ENCODE peak calls at places on chromosome 17, in ten cellular contexts. Y, F, C, O, I, W, A, N, P and E are unnamed samples.

GRCh38 chr17:36936455-36936934 is 780 bp upstream of the LHX1 start:
- DNase-seq in Y (peak), F (no peak), C (no peak), O (no peak), I (no peak), W (no peak), A (no peak), N (no peak), P (no peak), E (peak)

GRCh38 chr17:80123791-80124190 is 22.4 kb downstream of the GAA start:
- DNase-seq in Y (no peak), F (no peak), C (peak), O (no peak), I (no peak), W (no peak), A (peak), N (no peak), P (no peak), E (no peak)

GRCh38 chr17:66312912-66313311 is 10.5 kb downstream of the PRKCA start:
- DNase-seq in Y (no peak), F (no peak), C (no peak), O (no peak), I (no peak), W (no peak), A (no peak), N (no peak), P (no peak), E (no peak)

GRCh38 chr17:15364615-15365014 is 23.2 kb upstream of the TEKT3 start:
- DNase-seq in Y (no peak), F (no peak), C (no peak), O (no peak), I (no peak), W (no peak), A (no peak), N (no peak), P (no peak), E (no peak)

GRCh38 chr17:9258115-9259020 is 237.1 kb downstream of the NTN1 start:
- DNase-seq in Y (no peak), F (no peak), C (no peak), O (no peak), I (no peak), W (no peak), A (no peak), N (no peak), P (no peak), E (no peak)

GRCh38 chr17:47850692-47851573 is at the start of gene SP6:
- DNase-seq in Y (peak), F (peak), C (peak), O (peak), I (no peak), W (peak), A (peak), N (no peak), P (peak), E (peak)

GRCh38 chr17:82914375-82914774 is 74.6 kb upstream of the ZNF750 start:
- DNase-seq in Y (peak), F (no peak), C (peak), O (no peak), I (no peak), W (no peak), A (no peak), N (no peak), P (no peak), E (no peak)

GRCh38 chr17:81429353-81429774 is 34.1 kb downstream of the BAHCC1 start:
- DNase-seq in Y (peak), F (peak), C (peak), O (peak), I (no peak), W (no peak), A (peak), N (peak), P (peak), E (no peak)

GRCh38 chr17:60508384-60508980 is 17.6 kb downstream of the APPBP2 start:
- DNase-seq in Y (no peak), F (no peak), C (no peak), O (no peak), I (no peak), W (no peak), A (no peak), N (no peak), P (no peak), E (no peak)

GRCh38 chr17:31561469-31562412 is 170.3 kb downstream of the RAB11FIP4 start:
- DNase-seq in Y (no peak), F (no peak), C (no peak), O (peak), I (no peak), W (no peak), A (peak), N (no peak), P (no peak), E (peak)

GRCh38 chr17:48102700-48103378 is 1.6 kb upstream of the CBX1 start:
- DNase-seq in Y (no peak), F (no peak), C (no peak), O (no peak), I (no peak), W (no peak), A (no peak), N (no peak), P (no peak), E (no peak)

GRCh38 chr17:31674305-31674704 is 184.7 kb downstream of the COPRS start:
- DNase-seq in Y (no peak), F (peak), C (no peak), O (peak), I (no peak), W (no peak), A (peak), N (no peak), P (no peak), E (no peak)

GRCh38 chr17:32275060-32276042 is 9.7 kb downstream of the RHBDL3 start:
- DNase-seq in Y (peak), F (peak), C (no peak), O (peak), I (peak), W (no peak), A (peak), N (no peak), P (no peak), E (peak)

DNA sequence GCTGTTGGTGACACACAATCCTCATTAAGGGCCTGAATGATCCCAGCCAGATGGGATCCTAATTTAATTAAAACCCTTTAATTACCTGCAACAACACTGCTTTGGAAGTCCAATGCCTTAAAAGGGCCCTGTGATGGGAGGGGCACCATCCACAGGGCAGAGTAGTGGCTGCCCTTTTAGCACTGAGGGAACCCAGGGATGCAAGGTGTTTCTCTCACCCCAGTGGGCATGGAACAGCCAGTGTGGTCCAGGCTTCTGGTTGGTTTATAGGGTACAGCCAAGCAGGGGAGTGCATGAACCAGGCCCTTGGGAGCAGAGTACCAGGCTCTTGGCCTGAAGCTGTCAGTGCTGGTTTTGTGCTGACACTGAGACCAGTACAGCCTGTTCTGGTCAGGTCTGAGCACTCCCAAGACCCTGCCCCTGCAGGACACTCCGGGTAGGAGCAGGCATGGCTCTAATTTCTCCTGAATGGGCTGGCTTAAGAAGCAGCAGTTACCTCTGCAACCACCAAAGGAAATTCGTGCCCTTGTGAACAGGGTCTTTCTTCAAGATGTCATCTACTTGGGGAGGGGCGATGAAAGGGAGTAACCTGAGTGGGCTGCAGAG is 9.9 kb downstream of the NXPH3 start:
- DNase-seq in Y (no peak), F (no peak), C (no peak), O (no peak), I (no peak), W (no peak), A (no peak), N (no peak), P (no peak), E (no peak)
- TF ChIP-seq CTCF in Y (peak), F (peak), C (no peak), O (peak), I (no peak), W (peak), A (peak), N (peak), P (no peak), E (peak)

GRCh38 chr17:40422990-40423611 is 5.4 kb upstream of the TOP2A start:
- DNase-seq in Y (peak), F (no peak), C (no peak), O (no peak), I (no peak), W (no peak), A (no peak), N (no peak), P (no peak), E (peak)
- TF ChIP-seq CTCF in Y (peak), F (peak), C (no peak), O (peak), I (no peak), W (peak), A (peak), N (no peak), P (no peak), E (peak)

DNA sequence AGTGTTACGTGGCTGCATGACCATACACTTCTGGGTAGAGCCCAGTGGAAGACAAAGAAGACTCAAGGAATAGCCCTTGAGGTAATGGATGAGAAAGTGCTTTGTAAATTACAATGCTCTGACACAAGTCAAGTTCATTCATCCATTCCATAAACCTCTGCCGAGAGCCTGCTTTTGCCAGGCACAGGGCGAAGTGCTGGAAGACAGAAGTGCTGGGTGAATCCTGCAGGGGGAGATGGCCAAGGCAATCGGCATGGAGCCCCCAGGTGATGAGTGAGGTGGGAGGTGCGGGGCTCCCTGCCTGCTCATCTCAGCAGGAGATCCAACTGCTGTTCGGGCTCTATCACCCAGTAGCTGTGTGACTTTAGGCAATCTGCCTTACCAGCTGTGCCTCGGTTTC is 2.8 kb upstream of the SOCS3 start:
- DNase-seq in Y (no peak), F (no peak), C (no peak), O (no peak), I (no peak), W (no peak), A (no peak), N (no peak), P (no peak), E (no peak)
- TF ChIP-seq CTCF in Y (peak), F (peak), C (no peak), O (peak), I (no peak), W (no peak), A (peak), N (peak), P (no peak), E (no peak)

GRCh38 chr17:38897671-38898290 is 27.6 kb upstream of the LASP1NB start:
- DNase-seq in Y (no peak), F (no peak), C (no peak), O (no peak), I (no peak), W (no peak), A (no peak), N (no peak), P (peak), E (no peak)
- TF ChIP-seq CTCF in Y (no peak), F (no peak), C (no peak), O (no peak), I (no peak), W (no peak), A (no peak), N (no peak), P (no peak), E (no peak)

DNA sequence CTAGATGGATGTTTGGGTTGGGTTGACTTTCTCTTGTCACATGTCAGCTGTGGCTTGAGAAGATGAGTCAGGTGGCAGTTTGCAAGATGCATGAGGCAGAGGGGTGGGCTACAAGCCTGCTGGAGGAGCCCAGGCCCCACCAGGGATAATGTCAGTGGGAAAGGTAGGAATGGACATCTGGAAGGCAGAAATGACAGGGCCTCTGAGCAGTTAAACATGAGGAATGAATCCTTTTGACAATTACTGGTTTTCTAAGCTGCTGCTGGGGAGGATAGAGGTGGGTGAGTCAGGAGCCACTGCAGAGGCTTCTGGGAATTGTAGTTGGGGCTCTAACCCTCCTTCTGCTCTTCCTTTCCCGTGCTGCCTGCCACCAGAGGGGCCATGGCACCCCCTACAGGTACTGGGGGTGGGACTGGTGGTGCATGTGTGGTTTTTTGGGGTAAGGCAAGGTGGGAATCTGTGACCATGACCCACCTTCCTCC is 15.7 kb downstream of the SLC52A1 start:
- DNase-seq in Y (no peak), F (no peak), C (no peak), O (no peak), I (no peak), W (no peak), A (no peak), N (no peak), P (no peak), E (no peak)
- TF ChIP-seq CTCF in Y (peak), F (peak), C (no peak), O (peak), I (peak), W (no peak), A (no peak), N (peak), P (peak), E (no peak)

GRCh38 chr17:2070241-2071023 is 15.5 kb downstream of the HIC1 start:
- DNase-seq in Y (no peak), F (no peak), C (no peak), O (no peak), I (no peak), W (no peak), A (no peak), N (no peak), P (peak), E (no peak)
- TF ChIP-seq CTCF in Y (no peak), F (no peak), C (no peak), O (no peak), I (no peak), W (no peak), A (no peak), N (no peak), P (no peak), E (no peak)

GRCh38 chr17:34011599-34011998 is 243.5 kb upstream of the CCL2 start:
- DNase-seq in Y (no peak), F (no peak), C (no peak), O (no peak), I (no peak), W (no peak), A (no peak), N (no peak), P (no peak), E (no peak)

GRCh38 chr17:34015253-34015652 is 239.8 kb upstream of the CCL2 start:
- DNase-seq in Y (no peak), F (no peak), C (no peak), O (no peak), I (no peak), W (no peak), A (no peak), N (no peak), P (no peak), E (no peak)

GRCh38 chr17:34010534-34010933 is 244.6 kb upstream of the CCL2 start:
- DNase-seq in Y (no peak), F (no peak), C (no peak), O (no peak), I (no peak), W (no peak), A (no peak), N (no peak), P (no peak), E (no peak)

GRCh38 chr17:34009946-34010345 is 245.1 kb upstream of the CCL2 start:
- DNase-seq in Y (no peak), F (no peak), C (no peak), O (no peak), I (no peak), W (no peak), A (no peak), N (no peak), P (no peak), E (no peak)

GRCh38 chr17:34012709-34013375 is 242.2 kb upstream of the CCL2 start:
- DNase-seq in Y (no peak), F (no peak), C (no peak), O (no peak), I (no peak), W (no peak), A (no peak), N (no peak), P (no peak), E (no peak)
- TF ChIP-seq CTCF in Y (no peak), F (no peak), C (no peak), O (no peak), I (no peak), W (no peak), A (no peak), N (no peak), P (no peak), E (no peak)

GRCh38 chr17:29593546-29594440 is 861 bp downstream of the ANKRD13B start:
- DNase-seq in Y (peak), F (no peak), C (no peak), O (no peak), I (no peak), W (no peak), A (no peak), N (no peak), P (no peak), E (peak)
- TF ChIP-seq CTCF in Y (peak), F (peak), C (no peak), O (peak), I (peak), W (peak), A (peak), N (peak), P (peak), E (no peak)

GRCh38 chr17:45578516-45579455 is 88.3 kb upstream of the PLEKHM1 start:
- DNase-seq in Y (no peak), F (no peak), C (no peak), O (no peak), I (no peak), W (no peak), A (no peak), N (no peak), P (no peak), E (no peak)

GRCh38 chr17:45580914-45581313 is 90.4 kb upstream of the PLEKHM1 start:
- DNase-seq in Y (no peak), F (no peak), C (no peak), O (no peak), I (no peak), W (no peak), A (no peak), N (no peak), P (no peak), E (no peak)

GRCh38 chr17:45581860-45582259 is 91.3 kb upstream of the PLEKHM1 start:
- DNase-seq in Y (no peak), F (no peak), C (no peak), O (no peak), I (no peak), W (no peak), A (no peak), N (no peak), P (no peak), E (no peak)

GRCh38 chr17:45579529-45580495 is 89.3 kb upstream of the PLEKHM1 start:
- DNase-seq in Y (no peak), F (no peak), C (no peak), O (no peak), I (no peak), W (no peak), A (no peak), N (no peak), P (no peak), E (peak)

DNA sequence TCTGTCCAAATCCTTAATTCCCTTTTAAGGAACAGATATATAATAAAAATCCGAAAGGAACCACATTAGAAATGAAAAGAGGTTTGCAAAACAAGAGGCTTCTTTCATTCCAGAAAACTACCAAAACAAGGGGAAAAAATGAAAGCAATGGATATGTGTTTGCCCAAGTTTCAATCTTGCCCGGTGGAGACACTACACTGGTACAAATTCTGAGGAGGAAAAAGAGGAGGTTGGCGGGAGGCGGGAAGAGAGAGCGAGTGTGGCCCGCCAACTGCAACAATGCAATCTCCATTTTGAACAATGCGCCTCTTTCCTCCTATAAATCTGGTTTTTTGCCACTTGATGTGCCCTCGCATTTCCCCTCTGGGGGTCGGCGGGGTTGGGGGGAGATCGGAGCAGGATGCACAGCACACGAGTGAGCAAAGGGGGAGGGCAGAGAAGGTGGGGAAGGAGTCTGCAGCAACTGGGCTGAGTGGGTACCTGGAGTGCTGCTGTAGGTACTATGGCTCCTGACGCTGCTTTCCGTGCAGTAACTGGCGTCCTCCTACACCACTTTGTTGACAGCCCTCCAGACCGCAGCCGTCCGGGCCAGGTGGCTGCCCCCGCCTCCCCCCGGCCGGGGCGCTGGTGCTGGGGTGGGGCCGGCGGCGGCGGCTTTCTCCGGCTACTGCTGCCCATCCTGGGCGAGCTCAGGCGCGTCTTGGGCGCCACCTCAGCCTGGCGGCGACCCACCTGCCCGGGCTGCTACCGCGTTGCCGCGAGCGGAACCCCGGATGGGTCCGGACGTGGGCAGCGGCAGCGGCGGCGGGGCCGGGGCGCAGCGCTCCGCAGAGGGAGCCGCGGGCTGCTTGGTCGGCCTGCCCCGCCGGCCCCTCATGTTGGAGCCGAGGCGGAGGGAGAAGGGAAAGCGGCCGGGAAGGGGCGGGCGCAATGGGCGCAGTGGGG is 93.8 kb upstream of the PLEKHM1 start:
- DNase-seq in Y (peak), F (peak), C (peak), O (no peak), I (no peak), W (peak), A (peak), N (no peak), P (peak), E (peak)
- TF ChIP-seq CTCF in Y (no peak), F (no peak), C (peak), O (no peak), I (no peak), W (no peak), A (no peak), N (no peak), P (no peak), E (no peak)

DNA sequence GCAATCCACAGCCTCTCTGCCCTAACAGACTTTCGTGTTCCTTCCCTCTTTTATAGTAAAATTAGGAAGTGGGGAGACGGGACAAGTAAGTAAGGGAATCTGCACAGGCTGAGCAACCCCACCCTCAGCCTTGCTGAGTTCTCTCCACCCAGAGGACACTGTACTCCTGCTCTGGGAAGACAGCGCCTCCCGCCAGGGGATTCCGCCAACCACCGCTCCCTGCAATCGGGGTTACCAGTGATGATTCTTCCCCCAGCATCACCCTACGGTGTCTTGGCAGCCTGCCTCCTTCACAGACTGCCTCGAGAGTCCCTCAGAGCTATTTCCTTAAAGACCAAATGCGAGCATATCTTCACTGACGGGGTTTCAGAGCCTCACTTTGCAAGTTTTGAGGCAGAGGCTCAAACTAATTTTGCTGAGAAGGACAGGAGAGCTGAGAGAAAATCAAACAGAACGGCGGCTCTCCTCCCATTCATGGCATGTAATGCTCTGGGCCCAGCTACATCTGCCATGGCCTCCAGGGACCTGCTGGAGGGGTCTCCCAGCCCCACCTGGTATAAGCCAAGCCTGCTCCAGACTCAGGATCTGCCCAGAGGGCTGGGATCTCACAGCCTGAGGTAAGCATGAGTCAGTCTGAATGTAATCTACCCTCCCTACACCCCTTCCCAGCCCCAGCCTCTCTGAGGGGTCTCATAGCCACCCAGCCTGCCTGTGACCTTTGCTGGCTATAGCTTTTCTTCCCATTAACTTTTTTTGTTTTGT is 22.7 kb upstream of the ASGR2 start:
- DNase-seq in Y (no peak), F (no peak), C (no peak), O (no peak), I (no peak), W (no peak), A (no peak), N (no peak), P (no peak), E (no peak)
- TF ChIP-seq CTCF in Y (no peak), F (no peak), C (no peak), O (no peak), I (no peak), W (no peak), A (no peak), N (no peak), P (no peak), E (no peak)